ENCODE peak calls at places on chromosomes 16 and 17, in eight cellular contexts. L is BE2C, F is BJ, M is nephron progenitor cell, K is endothelial cell of umbilical vein, G is HL-60, X is A673, P is activated B cell treated with CpG ODN at 0.5 μM for 24 hours. I is an unnamed sample.

GRCh38 chr17:6215071-6216035 is 145.2 kb downstream of the WSCD1 start:
- DNase-seq in L (no peak), F (no peak), M (no peak), K (no peak), G (no peak), X (no peak), P (no peak), I (no peak)

GRCh38 chr16:14072360-14072759 is 1.2 kb downstream of the MRTFB start:
- DNase-seq in L (no peak), F (no peak), M (no peak), K (no peak), G (no peak), X (no peak), P (no peak), I (no peak)

GRCh38 chr16:49856741-49857330 is 924 bp upstream of the ZNF423 start:
- DNase-seq in L (peak; percentile 90), F (no peak), M (peak; percentile 79), K (peak; percentile 77), G (peak; percentile 33), X (peak; percentile 93), P (peak; percentile 21), I (peak; percentile 69)

GRCh38 chr16:71383054-71383773 is 24.7 kb downstream of the CALB2 start:
- DNase-seq in L (no peak), F (no peak), M (no peak), K (no peak), G (no peak), X (no peak), P (no peak), I (no peak)

GRCh38 chr17:39679521-39680192 is 8.2 kb downstream of the PGAP3 start:
- DNase-seq in L (no peak), F (no peak), M (no peak), K (no peak), G (no peak), X (no peak), P (no peak), I (no peak)

GRCh38 chr17:34182036-34182803 is 72.9 kb upstream of the CCL2 start:
- DNase-seq in L (no peak), F (no peak), M (no peak), K (no peak), G (no peak), X (no peak), P (no peak), I (no peak)

GRCh38 chr17:13337864-13338371 is 263.8 kb downstream of the HS3ST3A1 start:
- DNase-seq in L (peak; percentile 27), F (no peak), M (peak; percentile 24), K (peak; percentile 18), G (peak; percentile 0), X (peak; percentile 55), P (no peak), I (peak; percentile 36)

GRCh38 chr16:71247478-71247877 is 17.0 kb upstream of the HYDIN start:
- DNase-seq in L (no peak), F (no peak), M (no peak), K (no peak), G (no peak), X (no peak), P (no peak), I (no peak)

GRCh38 chr17:7588553-7589203 is 1.2 kb downstream of the SOX15 start:
- DNase-seq in L (no peak), F (no peak), M (no peak), K (no peak), G (peak; percentile 0), X (no peak), P (no peak), I (no peak)

GRCh38 chr17:74042744-74043486 is 160.6 kb upstream of the RPL38 start:
- DNase-seq in L (no peak), F (peak; percentile 39), M (no peak), K (no peak), G (no peak), X (peak; percentile 54), P (no peak), I (no peak)

GRCh38 chr17:72414967-72415853 is 294.4 kb downstream of the SOX9 start:
- DNase-seq in L (no peak), F (no peak), M (no peak), K (no peak), G (no peak), X (no peak), P (no peak), I (no peak)

GRCh38 chr17:72413077-72414031 is 292.5 kb downstream of the SOX9 start:
- DNase-seq in L (no peak), F (no peak), M (no peak), K (no peak), G (no peak), X (no peak), P (no peak), I (no peak)

GRCh38 chr17:72416054-72416691 is 295.4 kb downstream of the SOX9 start:
- DNase-seq in L (peak; percentile 71), F (no peak), M (no peak), K (no peak), G (no peak), X (peak; percentile 98), P (no peak), I (no peak)

GRCh38 chr17:72412650-72413076 is 291.8 kb downstream of the SOX9 start:
- DNase-seq in L (no peak), F (no peak), M (no peak), K (no peak), G (no peak), X (no peak), P (no peak), I (no peak)

DNA sequence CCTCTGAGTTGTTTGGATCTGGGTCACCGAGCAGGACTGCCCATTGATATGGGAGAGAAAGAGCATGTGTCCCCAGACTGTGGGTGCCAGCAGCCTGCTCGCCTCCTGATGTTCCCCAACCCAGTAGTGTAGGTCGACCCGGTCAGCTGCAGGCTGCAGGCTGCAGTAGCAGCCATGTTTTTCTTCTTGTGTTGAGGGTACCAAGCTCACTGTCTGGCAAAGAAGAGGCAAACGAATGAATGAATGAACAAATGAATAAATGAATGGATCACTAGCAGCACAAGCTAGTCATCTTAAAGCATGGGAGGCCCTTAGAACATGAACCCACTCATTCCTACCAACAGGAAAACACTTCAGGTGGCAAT is 293.2 kb downstream of the SOX9 start:
- DNase-seq in L (no peak), F (no peak), M (no peak), K (no peak), G (no peak), X (no peak), P (no peak), I (no peak)
- TF ChIP-seq CTCF in L (no peak), F (no peak), M (no peak), K (no peak), G (no peak), X (no peak), P (no peak), I (no peak)

GRCh38 chr16:8872967-8873865 is 4.4 kb upstream of the CARHSP1 start:
- DNase-seq in L (no peak), F (no peak), M (no peak), K (no peak), G (no peak), X (no peak), P (no peak), I (no peak)
- TF ChIP-seq CTCF in L (peak; percentile 19), F (peak; percentile 14), M (no peak), K (peak; percentile 8), G (no peak), X (peak; percentile 31), P (no peak), I (peak; percentile 44)

DNA sequence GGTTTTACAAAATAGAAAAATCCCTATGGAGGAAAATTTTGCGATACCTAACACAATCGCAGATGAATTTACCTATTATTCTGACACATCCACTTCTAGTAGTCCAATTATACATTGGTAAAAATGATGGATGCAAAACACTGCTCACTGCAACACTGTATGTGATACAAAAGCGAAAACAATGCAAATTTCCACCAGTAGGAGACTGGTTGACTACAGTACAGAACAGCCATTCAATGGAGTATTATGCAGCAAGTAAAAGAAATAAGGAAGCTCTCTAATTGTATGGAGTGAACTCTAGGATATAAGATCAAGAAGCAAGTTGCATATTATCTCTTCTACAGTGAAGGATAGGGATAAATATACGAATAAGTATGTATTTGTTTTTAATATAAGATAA is 48.5 kb downstream of the SETD6 start:
- DNase-seq in L (no peak), F (no peak), M (no peak), K (no peak), G (no peak), X (no peak), P (no peak), I (no peak)
- TF ChIP-seq CTCF in L (no peak), F (no peak), M (no peak), K (no peak), G (no peak), X (no peak), P (no peak), I (peak; percentile 40)

DNA sequence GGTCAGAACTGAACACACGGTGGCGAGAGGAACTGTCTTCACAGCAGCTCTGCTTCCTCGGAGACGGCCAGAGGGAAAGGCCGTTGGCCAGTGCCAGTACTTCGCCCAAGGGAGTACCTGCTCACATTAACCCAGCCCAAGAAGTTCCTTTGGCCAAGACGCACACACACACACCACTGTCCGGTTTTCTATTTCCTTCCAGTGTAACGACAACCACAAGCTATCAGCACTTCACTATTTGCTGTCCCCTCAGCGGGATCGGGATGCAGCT is 735 bp upstream of the GGNBP2 start:
- DNase-seq in L (peak; percentile 31), F (peak; percentile 5), M (no peak), K (peak; percentile 67), G (peak; percentile 74), X (peak; percentile 1), P (no peak), I (no peak)
- TF ChIP-seq CTCF in L (no peak), F (peak; percentile 29), M (no peak), K (no peak), G (no peak), X (no peak), P (no peak), I (peak; percentile 27)

GRCh38 chr16:72927199-72928088 is 120.5 kb downstream of the ZFHX3 start:
- DNase-seq in L (peak; percentile 61), F (peak; percentile 31), M (no peak), K (no peak), G (peak; percentile 90), X (peak; percentile 93), P (no peak), I (no peak)
- TF ChIP-seq CTCF in L (no peak), F (peak; percentile 7), M (no peak), K (no peak), G (no peak), X (peak; percentile 22), P (no peak), I (no peak)

GRCh38 chr16:58018803-58019202 is 6.8 kb upstream of the MMP15 start:
- DNase-seq in L (no peak), F (no peak), M (no peak), K (no peak), G (no peak), X (no peak), P (no peak), I (no peak)
- TF ChIP-seq CTCF in L (peak; percentile 34), F (no peak), M (no peak), K (no peak), G (no peak), X (no peak), P (no peak), I (no peak)

I was measured in neural crest cell.